ENCODE peak calls at places on chromosomes 1 and 21, in eight cellular contexts. A, P, V, L, B, W, M and Z are unnamed samples.

GRCh38 chr1:117754061-117754969 is 148.5 kb downstream of the TENT5C start:
- DNase-seq in M (peak), B (peak), V (peak), L (no peak), P (peak), W (no peak), A (peak), Z (peak)

GRCh38 chr1:107474877-107475612 is 334.2 kb downstream of the NTNG1 start:
- DNase-seq in A (no peak), W (peak), B (no peak), V (peak), P (no peak), L (no peak), M (no peak), Z (no peak)

GRCh38 chr1:38117444-38117887 is 70.9 kb upstream of the POU3F1 start:
- DNase-seq in V (no peak), B (no peak), P (no peak), A (peak), W (no peak), L (no peak), M (no peak), Z (no peak)

GRCh38 chr21:30818837-30819236 is 5.8 kb upstream of the KRTAP8-1 start:
- DNase-seq in A (no peak), M (no peak), V (no peak), B (no peak), P (no peak), W (no peak), L (no peak), Z (no peak)

GRCh38 chr1:98034505-98034904 is 113.7 kb upstream of the DPYD start:
- DNase-seq in M (no peak), P (no peak), L (no peak), V (no peak), B (no peak), A (no peak), W (no peak), Z (no peak)

GRCh38 chr1:25111706-25112105 is 120.6 kb downstream of the SYF2 start:
- DNase-seq in V (no peak), L (no peak), M (no peak), B (no peak), W (no peak), P (no peak), A (no peak), Z (no peak)

GRCh38 chr1:155186266-155186954 is 12.8 kb downstream of the TRIM46 start:
- DNase-seq in W (no peak), M (no peak), P (no peak), V (no peak), B (no peak), L (no peak), A (no peak), Z (no peak)

GRCh38 chr1:229135773-229136172 is 135.1 kb upstream of the RAB4A start:
- DNase-seq in B (no peak), M (no peak), A (no peak), W (no peak), L (no peak), V (no peak), P (no peak), Z (no peak)

GRCh38 chr1:10508511-10508951 is 33.8 kb downstream of the PEX14 start:
- DNase-seq in P (no peak), A (no peak), L (no peak), V (no peak), M (no peak), B (peak), W (no peak), Z (peak)

GRCh38 chr1:55741516-55741915 is 526.4 kb upstream of the USP24 start:
- DNase-seq in M (no peak), W (no peak), A (no peak), L (no peak), V (peak), P (no peak), B (no peak), Z (no peak)

GRCh38 chr1:219236933-219237610 is 63.4 kb downstream of the LYPLAL1 start:
- DNase-seq in B (no peak), L (no peak), A (no peak), V (no peak), W (no peak), P (no peak), M (no peak), Z (peak)

GRCh38 chr1:162197041-162197511 is 127.6 kb downstream of the NOS1AP start:
- DNase-seq in B (no peak), M (no peak), L (no peak), V (no peak), A (no peak), P (no peak), W (no peak), Z (no peak)

GRCh38 chr1:69373520-69373919 is 194.2 kb upstream of the LRRC7 start:
- DNase-seq in A (no peak), W (no peak), L (no peak), V (no peak), M (no peak), P (no peak), B (no peak), Z (no peak)

GRCh38 chr1:211578640-211579433 is at the start of gene SLC30A1:
- DNase-seq in P (peak), L (peak), B (peak), W (peak), A (peak), M (peak), V (peak), Z (peak)

GRCh38 chr1:218701131-218701530 is 356.0 kb downstream of the TGFB2 start:
- DNase-seq in W (no peak), A (no peak), M (no peak), V (no peak), B (no peak), P (no peak), L (no peak), Z (no peak)

GRCh38 chr1:4689271-4689935 is 35.0 kb downstream of the AJAP1 start:
- DNase-seq in B (no peak), V (no peak), P (no peak), W (no peak), L (no peak), A (no peak), M (no peak), Z (no peak)

GRCh38 chr1:204627436-204627835 is 58.1 kb downstream of the LRRN2 start:
- DNase-seq in P (no peak), B (no peak), W (no peak), L (no peak), M (no peak), V (no peak), A (no peak), Z (no peak)

GRCh38 chr1:65758128-65758527 is 34.6 kb upstream of the PDE4B start:
- DNase-seq in V (no peak), M (no peak), B (no peak), W (no peak), P (no peak), L (no peak), A (no peak), Z (no peak)

GRCh38 chr1:211352985-211353515 is 26.4 kb downstream of the TRAF5 start:
- DNase-seq in B (peak), A (no peak), P (peak), W (no peak), L (no peak), M (no peak), V (no peak), Z (peak)

GRCh38 chr1:213326666-213327317 is 275.8 kb downstream of the RPS6KC1 start:
- DNase-seq in V (peak), P (no peak), M (no peak), A (no peak), W (peak), B (no peak), L (no peak), Z (peak)

GRCh38 chr1:3631865-3632264 is 7.0 kb downstream of the TPRG1L start:
- DNase-seq in P (no peak), B (no peak), L (no peak), W (no peak), V (no peak), A (no peak), M (no peak), Z (no peak)

GRCh38 chr1:45654540-45655280 is 30.9 kb upstream of the CCDC17 start:
- DNase-seq in L (no peak), M (no peak), P (no peak), V (no peak), W (no peak), B (no peak), A (no peak), Z (no peak)

GRCh38 chr1:223234164-223234501 is 91.1 kb upstream of the TLR5 start:
- DNase-seq in V (no peak), M (no peak), B (no peak), A (no peak), L (no peak), W (no peak), P (peak), Z (no peak)

GRCh38 chr1:104264506-104264905 is 514.8 kb downstream of the AMY1C start:
- DNase-seq in P (no peak), L (no peak), M (no peak), W (no peak), V (no peak), B (no peak), A (no peak), Z (no peak)

GRCh38 chr1:151790940-151791651 is 796 bp upstream of the TDRKH start:
- DNase-seq in W (no peak), L (peak), A (no peak), M (no peak), V (no peak), P (no peak), B (peak), Z (no peak)